ENCODE peak calls at places on chromosome 15, in five cellular contexts. One of them, this sample, is unnamed.

GRCh38 chr15:37789392-37789776 is 145.1 kb upstream of the TMCO5A start:
- DNase-seq in K562: no peak
- DNase-seq in GM12878: no peak
- DNase-seq in HepG2: no peak
- DNase-seq in A549: no peak
- DNase-seq in this sample: no peak

GRCh38 chr15:60913901-60914300 is 315.2 kb downstream of the RORA start:
- DNase-seq in GM12878: no peak
- DNase-seq in HepG2: no peak
- DNase-seq in K562: no peak
- DNase-seq in A549: no peak
- DNase-seq in this sample: no peak

GRCh38 chr15:62957130-62957529 is 85.4 kb upstream of the TPM1 start:
- DNase-seq in HepG2: no peak
- DNase-seq in A549: no peak
- DNase-seq in GM12878: no peak
- DNase-seq in K562: no peak
- DNase-seq in this sample: no peak

GRCh38 chr15:78360958-78361714 is 21.0 kb downstream of the CRABP1 start:
- DNase-seq in HepG2: no peak
- DNase-seq in A549: no peak
- DNase-seq in K562: no peak
- DNase-seq in GM12878: no peak
- DNase-seq in this sample: peak; percentile 40

GRCh38 chr15:100713163-100713867 is 110.9 kb downstream of the ASB7 start:
- DNase-seq in A549: peak; percentile 97
- DNase-seq in HepG2: peak; percentile 72
- DNase-seq in K562: no peak
- DNase-seq in GM12878: no peak
- DNase-seq in this sample: no peak

GRCh38 chr15:41791970-41792637 is 17.8 kb downstream of the MAPKBP1 start:
- DNase-seq in K562: no peak
- DNase-seq in HepG2: no peak
- DNase-seq in A549: no peak
- DNase-seq in GM12878: no peak
- DNase-seq in this sample: no peak

GRCh38 chr15:67133738-67134576 is 68.6 kb downstream of the SMAD3 start:
- DNase-seq in A549: peak; percentile 47
- DNase-seq in HepG2: no peak
- DNase-seq in GM12878: no peak
- DNase-seq in K562: no peak
- DNase-seq in this sample: peak; percentile 44

GRCh38 chr15:96358006-96358794 is 27.7 kb downstream of the NR2F2 start:
- DNase-seq in K562: no peak
- DNase-seq in GM12878: no peak
- DNase-seq in A549: no peak
- DNase-seq in HepG2: no peak
- DNase-seq in this sample: peak; percentile 45

GRCh38 chr15:72784233-72784876 is 797 bp upstream of the ADPGK start:
- DNase-seq in K562: peak; percentile 80
- DNase-seq in A549: peak; percentile 86
- DNase-seq in HepG2: peak; percentile 62
- DNase-seq in GM12878: peak; percentile 43
- DNase-seq in this sample: peak; percentile 86

GRCh38 chr15:59999064-59999377 is 5.1 kb upstream of the FOXB1 start:
- DNase-seq in HepG2: no peak
- DNase-seq in A549: no peak
- DNase-seq in GM12878: no peak
- DNase-seq in K562: no peak
- DNase-seq in this sample: peak; percentile 89

GRCh38 chr15:92528736-92529135 is 126.8 kb downstream of the FAM174B start:
- DNase-seq in HepG2: no peak
- DNase-seq in GM12878: no peak
- DNase-seq in A549: no peak
- DNase-seq in K562: no peak
- DNase-seq in this sample: no peak

GRCh38 chr15:22918596-22919140 is 61.5 kb downstream of the CYFIP1 start:
- DNase-seq in A549: no peak
- DNase-seq in HepG2: no peak
- DNase-seq in K562: no peak
- DNase-seq in GM12878: no peak
- DNase-seq in this sample: no peak

GRCh38 chr15:22919171-22919570 is 61.0 kb downstream of the CYFIP1 start:
- DNase-seq in A549: no peak
- DNase-seq in K562: no peak
- DNase-seq in GM12878: no peak
- DNase-seq in HepG2: no peak
- DNase-seq in this sample: no peak

GRCh38 chr15:22918056-22918455 is 62.1 kb downstream of the CYFIP1 start:
- DNase-seq in GM12878: no peak
- DNase-seq in K562: no peak
- DNase-seq in HepG2: no peak
- DNase-seq in A549: no peak
- DNase-seq in this sample: no peak

GRCh38 chr15:22925875-22926274 is 54.3 kb downstream of the CYFIP1 start:
- DNase-seq in GM12878: no peak
- DNase-seq in A549: no peak
- DNase-seq in K562: no peak
- DNase-seq in HepG2: no peak
- DNase-seq in this sample: no peak

DNA sequence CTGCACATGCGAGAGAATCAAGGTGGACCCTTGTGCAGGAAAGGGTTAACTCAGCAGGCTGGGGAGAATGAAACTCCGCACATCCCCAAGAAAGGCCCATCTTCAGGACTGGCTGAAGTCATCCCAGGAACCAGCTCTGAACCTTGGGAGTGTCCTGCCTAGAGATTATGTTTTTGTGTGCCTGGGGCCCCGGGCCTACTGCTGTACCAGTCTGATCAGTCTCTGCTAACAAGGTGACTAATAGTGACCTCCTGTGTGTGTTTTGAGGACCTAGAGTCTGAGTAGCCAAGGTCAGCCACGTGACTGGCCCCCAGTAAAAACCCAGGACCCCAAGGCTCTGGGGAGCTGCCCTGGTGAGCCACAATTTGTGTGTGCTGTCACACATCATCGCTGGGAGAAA is 58.2 kb downstream of the CYFIP1 start:
- DNase-seq in A549: no peak
- DNase-seq in HepG2: no peak
- DNase-seq in GM12878: no peak
- DNase-seq in K562: no peak
- DNase-seq in this sample: no peak
- TF ChIP-seq JUNB in A549: no peak
- TF ChIP-seq JUNB in HepG2: no peak
- TF ChIP-seq JUNB in GM12878: no peak
- TF ChIP-seq JUNB in K562: no peak
- TF ChIP-seq JUNB in this sample: no peak

GRCh38 chr15:88650556-88650955 is 11.7 kb downstream of the ISG20 start:
- DNase-seq in HepG2: no peak
- DNase-seq in GM12878: no peak
- DNase-seq in A549: no peak
- DNase-seq in K562: no peak
- DNase-seq in this sample: no peak
- TF ChIP-seq CTCF in HepG2: no peak
- TF ChIP-seq CTCF in GM12878: no peak
- TF ChIP-seq CTCF in A549: no peak
- TF ChIP-seq CTCF in K562: no peak
- TF ChIP-seq CTCF in this sample: no peak

GRCh38 chr15:43927203-43927602 is 100.4 kb downstream of the WDR76 start:
- DNase-seq in GM12878: no peak
- DNase-seq in K562: no peak
- DNase-seq in HepG2: no peak
- DNase-seq in A549: no peak
- DNase-seq in this sample: no peak

GRCh38 chr15:43920815-43921214 is 94.0 kb downstream of the WDR76 start:
- DNase-seq in HepG2: no peak
- DNase-seq in K562: no peak
- DNase-seq in A549: no peak
- DNase-seq in GM12878: no peak
- DNase-seq in this sample: no peak

GRCh38 chr15:43922021-43922420 is 95.2 kb downstream of the WDR76 start:
- DNase-seq in GM12878: no peak
- DNase-seq in HepG2: no peak
- DNase-seq in A549: no peak
- DNase-seq in K562: no peak
- DNase-seq in this sample: no peak

GRCh38 chr15:43920201-43920600 is 93.4 kb downstream of the WDR76 start:
- DNase-seq in A549: no peak
- DNase-seq in HepG2: no peak
- DNase-seq in K562: no peak
- DNase-seq in GM12878: no peak
- DNase-seq in this sample: no peak

DNA sequence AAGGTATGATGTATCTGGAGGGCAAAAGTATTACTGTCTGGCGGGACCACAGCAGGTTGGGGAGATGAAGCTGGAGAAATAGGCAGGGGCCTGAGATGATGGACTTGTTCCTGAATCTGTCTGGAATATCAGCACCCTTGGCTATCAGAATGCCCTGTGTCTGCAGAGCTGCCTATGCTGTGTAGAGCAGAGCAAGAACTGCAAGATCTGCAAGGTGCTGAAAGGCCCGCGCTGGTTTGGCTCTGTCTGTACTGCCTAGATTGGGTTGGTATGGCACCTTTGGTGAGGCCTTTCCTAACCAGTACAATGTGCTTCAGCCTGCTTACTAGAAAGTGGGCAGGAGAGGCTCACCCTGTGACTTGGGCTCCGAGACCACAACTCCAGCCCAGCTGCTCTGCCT is 96.8 kb downstream of the WDR76 start:
- DNase-seq in GM12878: no peak
- DNase-seq in K562: no peak
- DNase-seq in HepG2: no peak
- DNase-seq in A549: no peak
- DNase-seq in this sample: no peak
- TF ChIP-seq JUNB in GM12878: no peak
- TF ChIP-seq JUNB in K562: no peak
- TF ChIP-seq JUNB in HepG2: no peak
- TF ChIP-seq JUNB in A549: no peak
- TF ChIP-seq JUNB in this sample: no peak

DNA sequence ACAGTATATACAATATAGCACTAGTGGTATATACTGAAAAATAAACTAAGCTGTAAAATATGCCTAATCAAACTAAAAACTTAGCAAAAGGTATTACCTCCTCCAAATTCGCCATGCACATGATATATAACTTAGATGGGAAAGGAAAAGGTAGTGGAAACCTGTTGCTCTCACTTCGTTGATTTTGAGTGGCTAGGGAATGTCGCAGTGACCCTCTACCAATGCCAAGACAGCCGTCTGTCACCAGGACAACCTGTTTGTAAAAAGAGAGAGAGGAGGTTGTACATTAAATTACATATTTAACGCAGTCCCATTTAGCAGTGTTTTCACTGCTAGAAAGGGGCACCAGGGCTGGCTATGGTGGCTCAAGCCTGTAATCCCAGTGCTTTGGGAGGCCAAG is 11.3 kb downstream of the INTS14 start:
- DNase-seq in GM12878: no peak
- DNase-seq in A549: no peak
- DNase-seq in HepG2: no peak
- DNase-seq in K562: no peak
- DNase-seq in this sample: no peak
- TF ChIP-seq CTCF in GM12878: no peak
- TF ChIP-seq CTCF in A549: no peak
- TF ChIP-seq CTCF in HepG2: no peak
- TF ChIP-seq CTCF in K562: no peak
- TF ChIP-seq CTCF in this sample: no peak

GRCh38 chr15:49712846-49713450 is 92.1 kb downstream of the DTWD1 start:
- DNase-seq in A549: no peak
- DNase-seq in GM12878: no peak
- DNase-seq in K562: no peak
- DNase-seq in HepG2: no peak
- DNase-seq in this sample: no peak

GRCh38 chr15:49709815-49710214 is 89.0 kb downstream of the DTWD1 start:
- DNase-seq in A549: no peak
- DNase-seq in K562: no peak
- DNase-seq in GM12878: no peak
- DNase-seq in HepG2: no peak
- DNase-seq in this sample: no peak

GRCh38 chr15:49712162-49712561 is 91.3 kb downstream of the DTWD1 start:
- DNase-seq in A549: no peak
- DNase-seq in HepG2: no peak
- DNase-seq in GM12878: no peak
- DNase-seq in K562: no peak
- DNase-seq in this sample: no peak

GRCh38 chr15:49706805-49707204 is 86.0 kb downstream of the DTWD1 start:
- DNase-seq in K562: no peak
- DNase-seq in HepG2: no peak
- DNase-seq in A549: no peak
- DNase-seq in GM12878: no peak
- DNase-seq in this sample: no peak

GRCh38 chr15:49707598-49707997 is 86.8 kb downstream of the DTWD1 start:
- DNase-seq in HepG2: no peak
- DNase-seq in K562: no peak
- DNase-seq in A549: no peak
- DNase-seq in GM12878: no peak
- DNase-seq in this sample: no peak
- TF ChIP-seq JUNB in HepG2: no peak
- TF ChIP-seq JUNB in K562: no peak
- TF ChIP-seq JUNB in A549: no peak
- TF ChIP-seq JUNB in GM12878: no peak
- TF ChIP-seq JUNB in this sample: no peak

GRCh38 chr15:51499379-51499976 is 123.1 kb downstream of the DMXL2 start:
- DNase-seq in K562: peak; percentile 45
- DNase-seq in A549: peak; percentile 54
- DNase-seq in HepG2: peak; percentile 43
- DNase-seq in GM12878: no peak
- DNase-seq in this sample: peak; percentile 79
- TF ChIP-seq CTCF in K562: peak; percentile 59
- TF ChIP-seq CTCF in A549: peak; percentile 62
- TF ChIP-seq CTCF in HepG2: peak; percentile 80
- TF ChIP-seq CTCF in GM12878: peak; percentile 72
- TF ChIP-seq CTCF in this sample: peak; percentile 83

GRCh38 chr15:26087395-26087794 is 224.3 kb upstream of the ATP10A start:
- DNase-seq in GM12878: no peak
- DNase-seq in A549: no peak
- DNase-seq in K562: no peak
- DNase-seq in HepG2: no peak
- DNase-seq in this sample: no peak
- TF ChIP-seq JUNB in GM12878: no peak
- TF ChIP-seq JUNB in A549: no peak
- TF ChIP-seq JUNB in K562: no peak
- TF ChIP-seq JUNB in HepG2: no peak
- TF ChIP-seq JUNB in this sample: no peak

This sample was measured in GM23338.